ENCODE peak calls at places on chromosomes 6 and 20, in eight cellular contexts. Y, D, Q, G, F, J, X and E are unnamed samples.
A peak's percentile ranks its signal among the peaks of the same experiment; 100 is the strongest.

GRCh38 chr20:63743210-63743970 is 3.8 kb downstream of the SLC2A4RG start:
- DNase-seq in Y (no peak), D (no peak), G (peak; percentile 47), X (no peak), Q (peak; percentile 67), F (no peak), J (no peak), E (no peak)

GRCh38 chr20:17469631-17470030 is 61.5 kb downstream of the BFSP1 start:
- DNase-seq in Q (no peak), F (no peak), X (no peak), G (no peak), J (no peak), Y (no peak), D (no peak), E (no peak)

GRCh38 chr6:15793288-15793687 is 130.5 kb upstream of the DTNBP1 start:
- DNase-seq in Q (no peak), G (peak; percentile 63), Y (no peak), D (no peak), X (peak; percentile 76), J (no peak), F (no peak), E (no peak)

GRCh38 chr20:13220857-13221297 is at the start of gene ISM1:
- DNase-seq in X (peak; percentile 47), Y (peak; percentile 28), G (peak; percentile 56), D (no peak), F (peak; percentile 36), J (peak; percentile 18), Q (peak; percentile 82), E (peak; percentile 84)

GRCh38 chr20:8673116-8673515 is 395.8 kb upstream of the PLCB4 start:
- DNase-seq in F (no peak), D (no peak), Q (no peak), Y (no peak), G (no peak), J (no peak), X (no peak), E (no peak)

GRCh38 chr20:10594286-10594868 is 79.4 kb downstream of the JAG1 start:
- DNase-seq in F (no peak), Y (no peak), J (no peak), X (no peak), Q (no peak), G (no peak), D (no peak), E (no peak)

GRCh38 chr20:51404297-51405060 is 138.0 kb downstream of the NFATC2 start:
- DNase-seq in X (no peak), G (no peak), Y (no peak), Q (no peak), D (no peak), F (no peak), J (no peak), E (no peak)

GRCh38 chr6:36322591-36322990 is 14.1 kb downstream of the BNIP5 start:
- DNase-seq in J (no peak), D (no peak), F (no peak), Y (no peak), G (no peak), X (no peak), Q (no peak), E (no peak)

GRCh38 chr6:2476376-2476775 is 231.0 kb upstream of the GMDS start:
- DNase-seq in Y (no peak), D (no peak), F (no peak), G (no peak), J (no peak), X (peak; percentile 66), Q (no peak), E (no peak)

GRCh38 chr6:133705071-133705470 is 183.8 kb upstream of the TCF21 start:
- DNase-seq in G (no peak), Y (no peak), D (no peak), Q (no peak), F (no peak), X (peak; percentile 87), J (no peak), E (no peak)

GRCh38 chr6:156686940-156687874 is 90.0 kb upstream of the ARID1B start:
- DNase-seq in G (peak; percentile 96), Q (peak; percentile 95), Y (peak; percentile 90), X (peak; percentile 93), D (peak; percentile 94), J (peak; percentile 91), F (peak; percentile 90), E (peak; percentile 95)

GRCh38 chr20:10708342-10709185 is 34.8 kb upstream of the JAG1 start:
- DNase-seq in F (no peak), Y (no peak), D (no peak), G (no peak), X (peak; percentile 72), J (no peak), Q (no peak), E (no peak)

GRCh38 chr6:150874184-150874583 is 8.7 kb downstream of the MTHFD1L start:
- DNase-seq in J (no peak), G (no peak), F (no peak), D (no peak), X (no peak), Y (no peak), Q (no peak), E (no peak)

GRCh38 chr6:132763269-132763668 is 5.6 kb upstream of the VNN2 start:
- DNase-seq in Y (no peak), Q (no peak), F (no peak), X (peak; percentile 5), J (no peak), D (no peak), G (no peak), E (no peak)

GRCh38 chr6:45420083-45420908 is 42.6 kb upstream of the SUPT3H start:
- DNase-seq in G (no peak), F (no peak), J (no peak), Y (no peak), Q (peak; percentile 65), D (no peak), X (peak; percentile 77), E (no peak)

DNA sequence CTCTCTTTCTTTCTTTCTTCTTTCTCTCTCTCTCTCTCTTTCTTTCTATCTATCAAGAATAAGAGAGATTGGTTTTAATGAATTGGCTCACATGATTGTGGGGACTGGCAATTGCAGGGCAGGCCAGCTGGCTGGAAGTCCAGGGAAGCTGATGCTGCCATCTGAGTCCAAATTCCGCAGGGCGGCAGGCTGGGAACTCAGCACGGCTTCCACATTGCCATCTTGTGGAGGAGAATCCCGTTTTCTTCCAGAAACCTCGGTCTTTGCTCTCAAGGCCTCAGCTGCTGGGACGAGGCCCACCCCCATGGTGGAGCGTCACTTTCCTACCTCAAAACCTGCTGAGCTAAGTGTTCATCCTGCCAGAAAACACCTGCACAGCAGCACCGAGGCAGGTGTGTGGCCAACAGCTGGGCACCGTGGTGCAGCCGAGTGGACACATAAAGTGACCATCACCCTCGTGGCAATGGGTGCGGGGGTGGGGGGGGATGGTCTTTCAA is 58.8 kb upstream of the SLCO4A1 start:
- DNase-seq in F (no peak), D (no peak), Y (no peak), G (no peak), Q (no peak), J (no peak), X (peak; percentile 42), E (no peak)
- H3K4me1 ChIP-seq in F (no peaks in the 10 kb centered on the region), D (peaks cover 14% of the 10 kb centered on the region), Y (no peaks in the 10 kb centered on the region), G (no peaks in the 10 kb centered on the region), Q (peaks cover 6% of the 10 kb centered on the region), J (peaks cover 7% of the 10 kb centered on the region), X (peaks cover 6% of the 10 kb centered on the region), E (no peaks in the 10 kb centered on the region)

GRCh38 chr6:48541669-48542068 is 430.7 kb upstream of the PTCHD4 start:
- DNase-seq in F (no peak), Q (no peak), J (no peak), Y (no peak), G (no peak), D (no peak), X (no peak), E (no peak)

DNA sequence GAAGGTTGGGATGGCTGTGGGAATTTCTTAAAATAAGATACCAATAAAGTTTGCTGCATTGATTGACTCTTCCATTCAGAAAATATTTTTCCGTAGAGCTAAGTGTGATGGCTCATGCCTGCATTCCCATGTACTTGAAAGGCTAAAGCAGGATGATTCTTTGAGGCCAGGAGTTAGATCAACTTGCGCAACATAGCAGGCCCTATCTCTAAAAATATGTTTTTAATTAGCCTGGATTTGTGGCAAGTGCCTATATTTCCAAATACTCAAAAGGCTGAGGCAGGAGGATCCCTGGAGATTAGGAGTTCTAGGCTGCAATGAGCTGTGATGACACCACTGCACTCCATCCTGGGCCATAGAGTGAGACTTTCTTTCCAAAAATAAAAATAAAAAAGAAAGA is 431.2 kb upstream of the PTCHD4 start:
- DNase-seq in J (no peak), F (no peak), X (no peak), Q (no peak), Y (no peak), G (no peak), D (no peak), E (no peak)
- H3K27ac ChIP-seq in J (no peak overlapping the region), F (no peak overlapping the region), X (no peak overlapping the region), Q (no peak overlapping the region), Y (no peak overlapping the region), G (no peak overlapping the region), D (no peak overlapping the region), E (no peak overlapping the region)

GRCh38 chr6:158031191-158031444 is 49.5 kb downstream of the SYNJ2 start:
- DNase-seq in F (no peak), D (no peak), Q (no peak), G (no peak), X (no peak), J (no peak), Y (no peak), E (no peak)
- H3K4me1 ChIP-seq in F (no peaks in the 10 kb centered on the region), D (peaks cover 54% of the 10 kb centered on the region), Q (peaks cover 67% of the 10 kb centered on the region), G (peaks cover 23% of the 10 kb centered on the region), X (peaks cover 38% of the 10 kb centered on the region), J (peaks cover 64% of the 10 kb centered on the region), Y (peaks cover 13% of the 10 kb centered on the region), E (no peaks in the 10 kb centered on the region)

GRCh38 chr6:43803055-43803782 is 33.2 kb downstream of the VEGFA start:
- DNase-seq in Y (no peak), F (no peak), G (peak; percentile 82), X (peak; percentile 37), Q (no peak), J (peak; percentile 51), D (no peak), E (no peak)
- H3K27ac ChIP-seq in Y (peak overlapping the region; percentile 77), F (no peak overlapping the region), G (no peak overlapping the region), X (no peak overlapping the region), Q (peak overlapping the region; percentile 90), J (no peak overlapping the region), D (no peak overlapping the region), E (no peak overlapping the region)

GRCh38 chr20:47318027-47318595 is 38.4 kb downstream of the ZMYND8 start:
- DNase-seq in J (no peak), X (peak; percentile 74), F (peak; percentile 21), G (peak; percentile 59), Y (no peak), D (peak; percentile 73), Q (no peak), E (peak; percentile 54)

GRCh38 chr20:47314647-47315338 is 41.7 kb downstream of the ZMYND8 start:
- DNase-seq in X (no peak), F (no peak), Y (no peak), J (no peak), D (peak; percentile 40), Q (no peak), G (no peak), E (peak; percentile 21)

GRCh38 chr20:47316776-47317126 is 39.7 kb downstream of the ZMYND8 start:
- DNase-seq in Y (no peak), D (no peak), X (no peak), G (no peak), Q (no peak), F (no peak), J (no peak), E (no peak)

GRCh38 chr20:47317127-47317895 is 39.2 kb downstream of the ZMYND8 start:
- DNase-seq in X (peak; percentile 98), J (peak; percentile 73), Q (peak; percentile 89), Y (peak; percentile 29), G (peak; percentile 94), D (peak; percentile 94), F (no peak), E (peak; percentile 95)

GRCh38 chr20:47315339-47315662 is 41.2 kb downstream of the ZMYND8 start:
- DNase-seq in F (no peak), G (no peak), X (peak; percentile 72), Y (no peak), J (no peak), Q (no peak), D (no peak), E (no peak)
- H3K4me1 ChIP-seq in F (peaks cover 55% of the 10 kb centered on the region), G (peaks cover 59% of the 10 kb centered on the region), X (peaks cover 56% of the 10 kb centered on the region), Y (peaks cover 31% of the 10 kb centered on the region), J (peaks cover 56% of the 10 kb centered on the region), Q (peaks cover 87% of the 10 kb centered on the region), D (peaks cover 63% of the 10 kb centered on the region), E (no peaks in the 10 kb centered on the region)